ENCODE peak calls at places on chromosomes 5 and 9, in eight cellular contexts. L, V, R, A, W, N, U and G are unnamed samples.
A peak's percentile ranks its signal among the peaks of the same experiment; 100 is the strongest.

GRCh38 chr9:98391406-98391805 is 136.0 kb upstream of the TBC1D2 start:
- DNase-seq in W (peak; percentile 12), U (no peak), A (no peak), R (no peak), V (no peak), N (no peak), L (no peak), G (no peak)

GRCh38 chr9:105887679-105888078 is 193.3 kb downstream of the TMEM38B start:
- DNase-seq in N (peak; percentile 41), U (no peak), A (no peak), V (no peak), L (no peak), W (no peak), R (no peak), G (no peak)

GRCh38 chr5:181120761-181121160 is 10.2 kb downstream of the OR2V1 start:
- DNase-seq in W (no peak), U (no peak), L (no peak), A (no peak), V (no peak), R (no peak), N (no peak), G (no peak)

GRCh38 chr9:77987104-77987656 is 44.4 kb downstream of the GNAQ start:
- DNase-seq in A (no peak), L (no peak), W (no peak), R (no peak), U (no peak), N (no peak), V (no peak), G (no peak)

GRCh38 chr9:36714161-36714560 is 141.5 kb downstream of the MELK start:
- DNase-seq in V (no peak), U (no peak), L (no peak), R (no peak), N (no peak), W (no peak), A (no peak), G (no peak)

GRCh38 chr5:84425365-84425764 is 40.7 kb upstream of the EDIL3 start:
- DNase-seq in W (no peak), N (no peak), U (no peak), V (no peak), A (no peak), R (no peak), L (no peak), G (no peak)

GRCh38 chr9:101465330-101465915 is 29.8 kb upstream of the ALDOB start:
- DNase-seq in V (no peak), N (no peak), R (peak; percentile 48), W (peak; percentile 85), A (peak; percentile 12), U (peak; percentile 71), L (no peak), G (peak; percentile 86)

GRCh38 chr5:12825163-12825562 is 920.9 kb upstream of the CTNND2 start:
- DNase-seq in V (no peak), N (no peak), A (no peak), R (no peak), U (no peak), W (no peak), L (no peak), G (no peak)

GRCh38 chr5:154165886-154166285 is 24.6 kb upstream of the GALNT10 start:
- DNase-seq in A (no peak), U (no peak), R (no peak), N (no peak), L (no peak), W (no peak), V (no peak), G (no peak)